ENCODE peak calls at places on chromosome 1, in four cellular contexts. G, Z, Y and H are unnamed samples.

GRCh38 chr1:180572745-180573144 is 14.0 kb downstream of the OVAAL start:
- DNase-seq in G (no peak), Z (no peak), Y (no peak), H (no peak)

GRCh38 chr1:11285883-11286734 is 13.1 kb downstream of the UBIAD1 start:
- DNase-seq in Y (peak), G (no peak), Z (no peak), H (peak)

GRCh38 chr1:94385354-94385947 is 32.7 kb upstream of the ABCD3 start:
- DNase-seq in G (no peak), Z (no peak), Y (no peak), H (no peak)

GRCh38 chr1:3188150-3188971 is 119.4 kb downstream of the PRDM16 start:
- DNase-seq in Z (no peak), G (no peak), Y (no peak), H (no peak)

GRCh38 chr1:37038703-37039093 is 4.4 kb upstream of the GRIK3 start:
- DNase-seq in Y (no peak), Z (no peak), G (no peak), H (no peak)

GRCh38 chr1:87450615-87451209 is 122.0 kb downstream of the LMO4 start:
- DNase-seq in Y (peak), Z (no peak), G (peak), H (peak)

GRCh38 chr1:25167269-25168192 is 64.8 kb downstream of the SYF2 start:
- DNase-seq in G (peak), Z (no peak), Y (no peak), H (no peak)

GRCh38 chr1:2019162-2019542 is at the start of gene GABRD:
- DNase-seq in Z (no peak), G (no peak), Y (no peak), H (peak)

GRCh38 chr1:152917794-152918193 is 9.4 kb downstream of the IVL start:
- DNase-seq in Y (peak), G (peak), Z (no peak), H (peak)

GRCh38 chr1:164560076-164560475 is 1.1 kb downstream of the PBX1 start:
- DNase-seq in Y (peak), G (peak), Z (no peak), H (no peak)

GRCh38 chr1:204574016-204574855 is 58.0 kb downstream of the MDM4 start:
- DNase-seq in Z (no peak), Y (no peak), G (no peak), H (no peak)